ENCODE peak calls at places on chromosomes 13 and 19, in nine cellular contexts. Z is thoracic aorta, E is psoas muscle, K is cardiac muscle cell, S is IMR-90, W is fibroblast of lung, M is tibial artery, D is GM23338, C is body of pancreas. O is an unnamed sample.

GRCh38 chr19:42313096-42313839 is at the start of gene TMEM145:
- DNase-seq in W (peak; percentile 36), E (peak; percentile 75), K (peak; percentile 52), C (peak; percentile 62), Z (no peak), D (peak; percentile 84), M (no peak), S (peak; percentile 52), O (peak; percentile 84)

GRCh38 chr13:29282096-29282495 is 313.4 kb downstream of the SLC7A1 start:
- DNase-seq in C (no peak), D (no peak), M (no peak), S (no peak), K (no peak), Z (no peak), E (no peak), W (no peak), O (no peak)

GRCh38 chr13:45082964-45083363 is 37.3 kb upstream of the GTF2F2 start:
- DNase-seq in W (peak; percentile 66), E (no peak), K (peak; percentile 13), M (no peak), D (no peak), Z (no peak), S (peak; percentile 66), C (no peak), O (no peak)

GRCh38 chr13:38914070-38914469 is 76.6 kb downstream of the STOML3 start:
- DNase-seq in S (no peak), K (no peak), E (no peak), W (no peak), Z (no peak), D (peak; percentile 42), C (no peak), M (no peak), O (no peak)

GRCh38 chr19:5951338-5951861 is 26.5 kb downstream of the RANBP3 start:
- DNase-seq in K (no peak), Z (no peak), E (no peak), W (no peak), S (no peak), D (peak; percentile 63), M (no peak), C (no peak), O (peak; percentile 61)

GRCh38 chr19:47315125-47315821 is 5.6 kb downstream of the C5AR1 start:
- DNase-seq in C (no peak), E (no peak), M (peak; percentile 81), D (peak; percentile 46), S (peak; percentile 97), W (peak; percentile 99), K (peak; percentile 94), Z (peak; percentile 45), O (no peak)

GRCh38 chr13:51432576-51432975 is 20.3 kb downstream of the INTS6 start:
- DNase-seq in W (no peak), D (peak; percentile 24), K (no peak), S (no peak), C (no peak), E (no peak), M (no peak), Z (no peak), O (no peak)

GRCh38 chr13:53198017-53198416 is 169.4 kb downstream of the OLFM4 start:
- DNase-seq in E (no peak), S (no peak), W (no peak), M (no peak), D (peak; percentile 46), K (no peak), C (no peak), Z (no peak), O (peak; percentile 49)

GRCh38 chr19:6100284-6100915 is 9.9 kb downstream of the RFX2 start:
- DNase-seq in C (no peak), Z (no peak), S (no peak), W (no peak), D (peak; percentile 5), K (no peak), E (peak; percentile 61), M (no peak), O (no peak)

GRCh38 chr13:40189426-40189825 is 477.0 kb downstream of the FOXO1 start:
- DNase-seq in C (no peak), E (no peak), Z (no peak), D (no peak), W (no peak), K (no peak), S (no peak), M (no peak), O (no peak)

GRCh38 chr13:40186041-40186440 is 480.4 kb downstream of the FOXO1 start:
- DNase-seq in W (no peak), E (no peak), C (no peak), D (no peak), Z (no peak), M (no peak), S (no peak), K (no peak), O (no peak)

GRCh38 chr13:40186636-40187323 is 479.7 kb downstream of the FOXO1 start:
- DNase-seq in W (no peak), M (no peak), C (no peak), S (no peak), D (no peak), E (no peak), Z (no peak), K (no peak), O (no peak)

GRCh38 chr13:40187324-40187795 is 479.1 kb downstream of the FOXO1 start:
- DNase-seq in Z (no peak), E (no peak), M (no peak), K (no peak), C (no peak), S (no peak), D (peak; percentile 21), W (no peak), O (no peak)

DNA sequence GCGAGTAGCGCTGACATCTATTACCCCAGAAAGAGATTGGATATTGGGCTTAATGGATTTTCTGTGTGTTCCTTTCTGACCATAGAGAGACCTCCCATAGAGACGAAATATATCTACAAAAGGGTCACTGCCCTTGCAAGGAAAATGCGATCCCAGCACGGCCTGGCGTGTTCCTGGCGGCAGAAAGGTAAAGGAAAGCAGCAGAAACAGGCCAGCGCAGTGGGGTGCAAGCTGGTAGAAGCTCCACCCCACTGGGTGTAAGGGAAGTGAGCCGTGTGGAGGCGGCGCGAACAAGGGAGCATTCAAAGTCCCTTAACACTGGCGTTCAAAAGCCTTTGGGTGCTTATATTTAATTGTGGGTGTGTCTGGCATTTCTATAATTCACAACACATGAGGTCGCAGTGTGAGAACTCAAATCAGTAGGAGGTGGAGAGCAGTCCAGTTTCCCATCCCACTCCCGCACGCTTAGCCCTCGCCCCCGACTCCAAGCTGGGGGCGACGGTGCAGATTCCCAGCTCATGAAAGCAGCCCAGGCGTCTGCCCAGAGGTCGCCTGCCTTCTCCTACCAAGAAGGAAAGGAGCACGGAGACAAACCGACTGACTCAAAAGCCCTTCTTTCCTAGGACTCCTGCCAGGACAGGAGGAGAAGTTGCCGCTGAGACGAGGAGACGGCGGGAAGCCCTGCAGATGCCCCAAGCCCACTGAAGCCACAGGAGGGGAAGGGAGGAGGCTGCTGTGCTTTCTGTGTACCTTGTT is 478.4 kb downstream of the FOXO1 start:
- DNase-seq in C (no peak), Z (no peak), M (no peak), D (peak; percentile 23), K (no peak), E (no peak), W (no peak), S (no peak), O (no peak)
- H3K27ac ChIP-seq in C (no peak overlapping the region), Z (no peak overlapping the region), M (no peak overlapping the region), D (no peak overlapping the region), K (no peak overlapping the region), E (no peak overlapping the region), W (no peak overlapping the region), S (no peak overlapping the region), O (no peak overlapping the region)

GRCh38 chr13:59750860-59751259 is 412.9 kb downstream of the DIAPH3 start:
- DNase-seq in C (peak; percentile 15), K (peak; percentile 75), E (no peak), S (peak; percentile 57), M (no peak), Z (no peak), D (peak; percentile 95), W (peak; percentile 76), O (peak; percentile 90)

GRCh38 chr13:59745395-59745788 is 418.3 kb downstream of the DIAPH3 start:
- DNase-seq in D (no peak), K (peak; percentile 47), E (no peak), S (peak; percentile 78), M (no peak), Z (no peak), W (peak; percentile 57), C (no peak), O (no peak)

GRCh38 chr13:59746291-59746962 is 417.3 kb downstream of the DIAPH3 start:
- DNase-seq in K (peak; percentile 21), Z (no peak), D (no peak), S (peak; percentile 62), C (no peak), E (no peak), W (peak; percentile 18), M (no peak), O (no peak)

GRCh38 chr13:59744747-59745394 is 418.9 kb downstream of the DIAPH3 start:
- DNase-seq in S (peak; percentile 26), K (peak; percentile 10), M (no peak), Z (no peak), W (peak; percentile 20), E (no peak), D (peak; percentile 28), C (no peak), O (no peak)

DNA sequence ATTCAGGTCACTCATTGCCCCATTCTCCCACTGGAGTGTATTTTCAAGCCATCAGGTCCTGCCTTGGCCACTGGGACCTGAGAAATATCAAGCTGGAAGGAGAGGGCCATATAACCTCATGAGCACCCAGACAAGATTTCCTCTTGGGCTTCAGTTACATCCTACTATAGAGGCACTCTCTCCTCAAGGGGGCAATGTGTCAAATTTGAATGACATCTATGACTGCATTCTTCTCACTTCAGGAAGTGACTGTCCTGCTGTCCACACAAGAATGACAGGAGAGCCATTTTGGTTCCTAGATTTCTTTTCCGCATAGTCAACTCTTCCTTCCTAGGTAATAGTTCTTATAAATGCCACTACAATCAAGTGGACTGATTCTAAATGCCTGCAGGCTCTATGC is 416.2 kb downstream of the DIAPH3 start:
- DNase-seq in M (no peak), Z (no peak), D (peak; percentile 38), S (no peak), E (no peak), K (no peak), W (no peak), C (no peak), O (peak; percentile 7)
- TF ChIP-seq CTCF in M (no peak), Z (no peak), D (peak; percentile 38), S (no peak), E (no peak), K (no peak), W (no peak), C (no peak), O (peak; percentile 4)

DNA sequence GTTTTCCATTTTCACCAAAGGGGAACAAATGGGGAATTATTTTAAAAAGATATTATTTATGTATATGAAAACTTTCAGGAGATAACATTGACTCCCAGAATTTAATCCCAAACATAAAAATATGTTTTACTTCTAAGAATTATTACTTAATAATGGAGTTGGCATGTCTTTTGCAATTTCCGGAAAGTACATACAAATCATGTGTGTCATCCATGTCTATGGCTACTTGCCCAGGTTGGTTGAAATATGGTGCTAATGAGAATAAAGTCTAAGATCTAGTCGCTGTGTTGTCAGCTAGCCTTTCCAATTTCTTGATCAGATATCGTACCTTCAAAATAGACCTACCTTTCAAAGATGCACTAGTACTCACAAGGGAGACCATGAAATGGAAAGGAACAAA is 1003.2 kb upstream of the PCDH20 start:
- DNase-seq in W (peak; percentile 79), M (no peak), Z (no peak), E (no peak), S (peak; percentile 30), C (no peak), D (no peak), K (peak; percentile 53), O (no peak)
- H3K4me3 ChIP-seq in W (no peak overlapping the region), M (no peak overlapping the region), Z (no peak overlapping the region), E (no peak overlapping the region), S (no peak overlapping the region), C (no peak overlapping the region), D (no peak overlapping the region), K (no peak overlapping the region), O (no peak overlapping the region)

GRCh38 chr19:48856921-48857320 is 11.5 kb downstream of the PLEKHA4 start:
- DNase-seq in M (no peak), E (no peak), C (no peak), S (no peak), Z (no peak), D (no peak), W (no peak), K (no peak), O (no peak)
- H3K27ac ChIP-seq in M (no peak overlapping the region), E (no peak overlapping the region), C (no peak overlapping the region), S (no peak overlapping the region), Z (no peak overlapping the region), D (no peak overlapping the region), W (no peak overlapping the region), K (no peak overlapping the region), O (no peak overlapping the region)